ENCODE peak calls at places on chromosomes 2 and 18, in five cellular contexts. D, B, C, J and H are unnamed samples.

GRCh38 chr2:241003047-241003360 is 4.6 kb downstream of the SNED1 start:
- DNase-seq in D (no peak), B (no peak), C (no peak), J (no peak), H (no peak)

GRCh38 chr2:171522804-171523338 is 597 bp downstream of the CYBRD1 start:
- DNase-seq in D (peak; percentile 46), B (peak; percentile 2), C (peak; percentile 15), J (peak; percentile 5), H (no peak)

GRCh38 chr2:204479557-204479956 is 65.7 kb upstream of the PARD3B start:
- DNase-seq in D (no peak), B (no peak), C (no peak), J (peak; percentile 7), H (no peak)

GRCh38 chr2:127025357-127026062 is 81.4 kb downstream of the BIN1 start:
- DNase-seq in D (peak; percentile 77), B (peak; percentile 42), C (peak; percentile 15), J (peak; percentile 82), H (peak; percentile 46)

GRCh38 chr2:163247151-163247872 is 408.7 kb upstream of the KCNH7 start:
- DNase-seq in D (no peak), B (no peak), C (peak; percentile 12), J (no peak), H (no peak)

GRCh38 chr2:218407717-218408116 is 8.0 kb downstream of the CTDSP1 start:
- DNase-seq in D (no peak), B (no peak), C (no peak), J (no peak), H (no peak)

GRCh38 chr18:57542126-57542525 is 44.4 kb downstream of the FECH start:
- DNase-seq in D (no peak), B (no peak), C (no peak), J (no peak), H (no peak)

GRCh38 chr2:230790981-230791380 is 73.8 kb upstream of the ITM2C start:
- DNase-seq in D (no peak), B (no peak), C (no peak), J (no peak), H (no peak)

GRCh38 chr2:73172963-73173362 is 29.4 kb upstream of the NOTO start:
- DNase-seq in D (no peak), B (no peak), C (no peak), J (no peak), H (no peak)

GRCh38 chr2:63678085-63678484 is 89.3 kb downstream of the MDH1 start:
- DNase-seq in D (no peak), B (no peak), C (no peak), J (no peak), H (no peak)

GRCh38 chr2:23429036-23429435 is 44.1 kb downstream of the KLHL29 start:
- DNase-seq in D (peak; percentile 23), B (no peak), C (no peak), J (no peak), H (no peak)

GRCh38 chr18:54871231-54871630 is 43.0 kb downstream of the RAB27B start:
- DNase-seq in D (no peak), B (no peak), C (no peak), J (no peak), H (no peak)

GRCh38 chr2:203498161-203498560 is 36.9 kb downstream of the RAPH1 start:
- DNase-seq in D (no peak), B (no peak), C (no peak), J (peak; percentile 47), H (no peak)

GRCh38 chr2:224060783-224061482 is 21.8 kb upstream of the SERPINE2 start:
- DNase-seq in D (no peak), B (no peak), C (no peak), J (no peak), H (no peak)

GRCh38 chr2:203688798-203689197 is 17.6 kb upstream of the CD28 start:
- DNase-seq in D (no peak), B (no peak), C (no peak), J (no peak), H (no peak)

GRCh38 chr2:233419626-233420431 is 65.5 kb downstream of the DGKD start:
- DNase-seq in D (peak; percentile 19), B (no peak), C (no peak), J (no peak), H (peak; percentile 24)

GRCh38 chr18:12359515-12359927 is 17.5 kb downstream of the AFG3L2 start:
- DNase-seq in D (no peak), B (no peak), C (no peak), J (no peak), H (no peak)

GRCh38 chr2:8346238-8346637 is 335.6 kb upstream of the ID2 start:
- DNase-seq in D (no peak), B (no peak), C (no peak), J (no peak), H (no peak)